ENCODE peak calls at places on chromosomes 1 and 21, in five cellular contexts. A, V, P, I and Z are unnamed samples.

GRCh38 chr1:234752927-234753326 is 142.9 kb upstream of the IRF2BP2 start:
- DNase-seq in A (no peak), V (no peak), P (no peak), I (no peak), Z (no peak)

GRCh38 chr1:195791796-195792195 is 816.4 kb downstream of the KCNT2 start:
- DNase-seq in A (peak; percentile 4), V (no peak), P (no peak), I (no peak), Z (no peak)

GRCh38 chr1:156693858-156694562 is 11.4 kb downstream of the CRABP2 start:
- DNase-seq in A (peak; percentile 75), V (no peak), P (peak; percentile 35), I (no peak), Z (no peak)

GRCh38 chr21:46597896-46598343 is 7.0 kb downstream of the S100B start:
- DNase-seq in A (no peak), V (no peak), P (no peak), I (no peak), Z (no peak)

GRCh38 chr1:183090386-183091006 is 67.3 kb downstream of the LAMC1 start:
- DNase-seq in A (no peak), V (peak; percentile 58), P (no peak), I (peak; percentile 60), Z (peak; percentile 36)

GRCh38 chr1:160361814-160362167 is 5.1 kb upstream of the NHLH1 start:
- DNase-seq in A (no peak), V (no peak), P (no peak), I (no peak), Z (no peak)

GRCh38 chr1:219155140-219155539 is 18.5 kb upstream of the LYPLAL1 start:
- DNase-seq in A (no peak), V (peak; percentile 35), P (no peak), I (no peak), Z (no peak)

GRCh38 chr1:12028248-12028647 is 8.9 kb downstream of the MIIP start:
- DNase-seq in A (no peak), V (no peak), P (no peak), I (no peak), Z (no peak)

GRCh38 chr1:11479375-11479979 is 522 bp downstream of the DISP3 start:
- DNase-seq in A (no peak), V (no peak), P (peak; percentile 44), I (no peak), Z (no peak)

GRCh38 chr1:212699839-212700596 is at the start of gene BATF3:
- DNase-seq in A (no peak), V (peak; percentile 62), P (peak; percentile 67), I (peak; percentile 35), Z (peak; percentile 14)

GRCh38 chr1:15083578-15083977 is 70.0 kb upstream of the TMEM51 start:
- DNase-seq in A (no peak), V (no peak), P (no peak), I (no peak), Z (no peak)

DNA sequence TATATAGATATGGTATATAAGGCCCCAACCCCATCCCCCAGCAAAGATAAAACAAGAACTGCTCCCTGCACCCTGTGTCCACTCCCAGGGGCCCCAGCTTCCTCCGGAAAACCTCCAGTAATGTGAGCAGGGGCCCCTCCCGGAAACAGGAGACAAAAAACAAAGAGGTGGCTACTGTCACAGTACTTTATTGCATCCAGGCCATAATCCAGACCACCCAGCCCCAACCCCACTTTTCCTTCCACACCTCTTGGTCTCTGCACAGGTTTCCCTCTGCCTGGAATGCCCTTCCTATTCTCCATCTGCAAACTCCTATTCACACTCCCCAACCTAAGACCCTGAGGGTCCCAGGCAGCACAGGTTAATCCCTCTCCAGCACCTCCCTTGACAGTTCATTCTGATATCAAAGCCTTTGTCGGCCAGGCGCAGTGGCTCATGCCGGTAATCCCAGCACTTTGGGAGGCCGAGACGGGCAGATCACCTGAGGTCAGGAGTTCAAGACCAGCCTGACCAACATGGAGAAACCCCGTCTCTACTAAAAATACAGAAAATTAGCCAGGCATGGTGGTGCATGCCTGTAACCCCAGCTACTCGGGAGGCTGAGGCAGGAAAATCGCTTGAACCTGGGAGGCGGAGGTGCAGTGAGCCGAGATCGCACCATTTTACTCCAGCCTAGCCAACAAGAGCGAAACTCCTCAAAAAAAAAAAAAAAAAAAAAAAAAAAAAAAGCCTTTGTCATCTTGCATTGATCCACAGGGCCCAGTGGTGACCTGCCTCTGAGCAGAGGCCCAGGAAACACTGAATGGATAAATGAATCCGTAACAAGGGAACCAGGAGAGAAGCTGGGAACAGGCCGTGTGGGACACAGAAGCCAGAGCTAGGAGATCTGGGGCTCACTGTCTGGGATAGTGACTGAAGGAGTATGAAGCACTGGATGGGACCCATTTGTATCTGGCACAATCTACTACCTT is 2.3 kb upstream of the AUNIP start:
- DNase-seq in A (no peak), V (no peak), P (peak; percentile 15), I (peak; percentile 39), Z (no peak)
- H3K27ac ChIP-seq in A (no peak overlapping the region), V (no peak overlapping the region), P (no peak overlapping the region), I (no peak overlapping the region), Z (no peak overlapping the region)

GRCh38 chr1:44154665-44155064 is 13.2 kb upstream of the KLF18 start:
- DNase-seq in A (peak; percentile 87), V (no peak), P (no peak), I (no peak), Z (no peak)
- H3K27ac ChIP-seq in A (peak overlapping the region; percentile 84), V (no peak overlapping the region), P (no peak overlapping the region), I (no peak overlapping the region), Z (no peak overlapping the region)

GRCh38 chr1:41380195-41380594 is 19.0 kb downstream of the FOXO6 start:
- DNase-seq in A (no peak), V (no peak), P (no peak), I (no peak), Z (no peak)
- H3K27ac ChIP-seq in A (no peak overlapping the region), V (no peak overlapping the region), P (no peak overlapping the region), I (peak overlapping the region; percentile 99), Z (peak overlapping the region; percentile 89)

DNA sequence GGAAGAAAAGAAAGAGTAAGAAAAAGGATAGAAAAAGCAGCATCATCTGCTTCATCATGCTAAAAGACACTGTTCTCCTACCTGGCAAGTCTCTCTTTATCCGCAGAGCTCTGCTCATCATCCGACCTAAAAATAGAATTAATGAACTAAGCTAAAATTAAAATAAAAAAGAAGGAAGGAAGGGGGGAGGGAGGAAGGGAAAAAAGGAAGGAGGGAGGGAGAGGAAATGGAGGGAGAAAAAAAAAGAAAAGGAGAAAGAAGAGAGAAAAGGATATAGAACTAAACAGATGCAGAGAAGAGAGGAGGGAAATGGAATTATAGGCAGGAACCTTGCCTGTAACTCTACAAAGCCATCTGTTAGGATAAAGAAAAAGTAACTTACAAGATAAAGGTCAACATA is 34.1 kb downstream of the ARNT start:
- DNase-seq in A (no peak), V (no peak), P (no peak), I (no peak), Z (no peak)
- H3K27ac ChIP-seq in A (no peak overlapping the region), V (no peak overlapping the region), P (no peak overlapping the region), I (no peak overlapping the region), Z (no peak overlapping the region)

DNA sequence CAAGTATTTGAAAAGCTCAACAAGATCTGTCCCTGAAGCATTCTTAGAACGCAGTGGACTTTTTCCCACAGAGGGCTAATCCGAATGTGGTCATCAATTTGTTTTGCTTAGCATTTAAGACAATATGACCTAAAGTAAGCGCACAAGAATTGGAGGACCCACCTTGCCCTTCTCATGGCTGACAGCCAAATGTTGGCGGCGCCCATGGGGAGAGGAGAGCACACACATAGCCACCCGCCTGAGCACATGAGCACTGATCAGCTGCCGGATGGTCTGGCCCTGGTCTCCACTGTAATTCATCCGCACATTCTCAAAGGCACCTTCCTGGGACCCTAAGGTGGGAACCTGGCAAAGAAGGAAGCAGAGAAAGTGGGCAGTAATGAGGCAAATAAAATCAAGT is 52.4 kb downstream of the UBR4 start:
- DNase-seq in A (no peak), V (no peak), P (no peak), I (no peak), Z (no peak)
- H3K27ac ChIP-seq in A (peak overlapping the region; percentile 43), V (peak overlapping the region; percentile 40), P (no peak overlapping the region), I (no peak overlapping the region), Z (peak overlapping the region; percentile 14)